ENCODE peak calls at places on chromosomes 11 and 22, in four cellular contexts. Q, Y, B and R are unnamed samples.

GRCh38 chr11:22491826-22492225 is 133.8 kb downstream of the FANCF start:
- DNase-seq in Q (no peak), Y (no peak), B (peak; percentile 55), R (no peak)

GRCh38 chr11:81658722-81659121 is 1074.9 kb downstream of the FAM181B start:
- DNase-seq in Q (peak; percentile 18), Y (no peak), B (peak; percentile 29), R (no peak)

GRCh38 chr22:24982301-24983056 is 30.0 kb downstream of the KIAA1671 start:
- DNase-seq in Q (no peak), Y (no peak), B (no peak), R (no peak)

GRCh38 chr11:130606781-130607511 is 158.5 kb downstream of the ADAMTS15 start:
- DNase-seq in Q (no peak), Y (no peak), B (peak; percentile 66), R (no peak)

GRCh38 chr11:131816046-131816445 is 445.6 kb downstream of the NTM start:
- DNase-seq in Q (no peak), Y (no peak), B (no peak), R (no peak)

GRCh38 chr22:46528121-46528610 is 9.3 kb downstream of the CELSR1 start:
- DNase-seq in Q (peak; percentile 87), Y (no peak), B (peak; percentile 68), R (no peak)

GRCh38 chr11:45209904-45210699 is 63.7 kb downstream of the PRDM11 start:
- DNase-seq in Q (no peak), Y (no peak), B (peak; percentile 71), R (peak; percentile 63)

GRCh38 chr11:44611687-44612437 is 46.4 kb downstream of the CD82 start:
- DNase-seq in Q (no peak), Y (peak; percentile 76), B (no peak), R (peak; percentile 89)

GRCh38 chr11:72014761-72015320 is 16.1 kb downstream of the IL18BP start:
- DNase-seq in Q (no peak), Y (no peak), B (no peak), R (no peak)

GRCh38 chr11:120316880-120317688 is 8.0 kb upstream of the TLCD5 start:
- DNase-seq in Q (peak; percentile 81), Y (no peak), B (no peak), R (no peak)

GRCh38 chr22:48940988-48941902 is 886.4 kb downstream of the BRD1 start:
- DNase-seq in Q (no peak), Y (no peak), B (no peak), R (no peak)